ENCODE peak calls at places on chromosomes 4 and X, in five cellular contexts. H is HCT116, E is SK-N-SH, V is K562, F is HL-60. Y is an unnamed sample.

GRCh38 chr4:125365731-125366130 is 51.0 kb downstream of the FAT4 start:
- DNase-seq in H (no peak), E (no peak), F (no peak), V (no peak), Y (no peak)

GRCh38 chrX:105150557-105150956 is 69.9 kb downstream of the TEX13A start:
- DNase-seq in H (no peak), V (no peak), E (no peak), F (no peak), Y (no peak)

GRCh38 chrX:20265726-20266681 is 705 bp downstream of the RPS6KA3 start:
- DNase-seq in V (peak; percentile 21), E (peak; percentile 56), H (no peak), F (no peak), Y (peak; percentile 13)

GRCh38 chr4:54281060-54281781 is 52.1 kb downstream of the PDGFRA start:
- DNase-seq in V (no peak), F (no peak), E (no peak), H (no peak), Y (peak; percentile 11)

GRCh38 chr4:1512081-1512737 is 106.0 kb upstream of the NKX1-1 start:
- DNase-seq in F (no peak), V (no peak), H (no peak), E (no peak), Y (no peak)

GRCh38 chr4:73853246-73853704 is at the start of gene PF4V1:
- DNase-seq in E (no peak), V (no peak), F (no peak), H (no peak), Y (peak; percentile 59)

GRCh38 chr4:101326586-101326985 is 20.7 kb downstream of the PPP3CA start:
- DNase-seq in F (no peak), E (no peak), V (no peak), H (no peak), Y (no peak)

GRCh38 chr4:3838437-3839380 is 72.5 kb downstream of the ADRA2C start:
- DNase-seq in H (no peak), E (no peak), V (no peak), F (no peak), Y (no peak)

GRCh38 chr4:107854326-107855030 is 29.7 kb downstream of the SGMS2 start:
- DNase-seq in V (no peak), F (no peak), E (no peak), H (no peak), Y (no peak)

GRCh38 chrX:42992199-42992943 is 214.4 kb upstream of the PPP1R2C start:
- DNase-seq in F (no peak), V (no peak), H (no peak), E (no peak), Y (peak; percentile 53)

GRCh38 chrX:153725039-153725831 is 579 bp downstream of the ABCD1 start:
- DNase-seq in H (no peak), F (peak; percentile 32), V (no peak), E (no peak), Y (peak; percentile 38)

GRCh38 chr4:181822005-181822375 is 421.2 kb upstream of the TENM3 start:
- DNase-seq in H (no peak), F (no peak), E (peak; percentile 23), V (no peak), Y (no peak)

GRCh38 chr4:77194366-77194765 is 37.4 kb downstream of the CCNG2 start:
- DNase-seq in E (no peak), V (no peak), F (no peak), H (no peak), Y (no peak)

GRCh38 chr4:114479595-114479994 is 119.0 kb upstream of the UGT8 start:
- DNase-seq in F (no peak), E (no peak), H (no peak), V (no peak), Y (peak; percentile 23)

GRCh38 chr4:6658635-6659075 is 18.2 kb downstream of the MRFAP1 start:
- DNase-seq in V (no peak), E (no peak), H (no peak), F (no peak), Y (peak; percentile 72)

GRCh38 chrX:46477435-46477834 is 67.8 kb downstream of the ZNF674 start:
- DNase-seq in F (no peak), E (no peak), V (no peak), H (no peak), Y (no peak)

GRCh38 chr4:143626134-143626859 is 74.2 kb downstream of the FREM3 start:
- DNase-seq in H (no peak), V (no peak), E (no peak), F (no peak), Y (no peak)

GRCh38 chrX:153626863-153627674 is 19.9 kb upstream of the DUSP9 start:
- DNase-seq in V (peak; percentile 35), H (no peak), F (no peak), E (no peak), Y (no peak)

GRCh38 chr4:83110970-83111369 is 3.6 kb downstream of the PLAC8 start:
- DNase-seq in E (no peak), H (no peak), V (no peak), F (no peak), Y (no peak)

GRCh38 chr4:83107636-83108035 is 6.9 kb downstream of the PLAC8 start:
- DNase-seq in F (no peak), E (no peak), V (no peak), H (no peak), Y (no peak)

GRCh38 chr4:83109480-83110221 is 4.9 kb downstream of the PLAC8 start:
- DNase-seq in H (no peak), V (no peak), F (no peak), E (peak; percentile 77), Y (peak; percentile 78)

GRCh38 chr4:83110222-83110945 is 4.1 kb downstream of the PLAC8 start:
- DNase-seq in E (peak; percentile 82), H (peak; percentile 40), F (peak; percentile 88), V (peak; percentile 13), Y (peak; percentile 95)

DNA sequence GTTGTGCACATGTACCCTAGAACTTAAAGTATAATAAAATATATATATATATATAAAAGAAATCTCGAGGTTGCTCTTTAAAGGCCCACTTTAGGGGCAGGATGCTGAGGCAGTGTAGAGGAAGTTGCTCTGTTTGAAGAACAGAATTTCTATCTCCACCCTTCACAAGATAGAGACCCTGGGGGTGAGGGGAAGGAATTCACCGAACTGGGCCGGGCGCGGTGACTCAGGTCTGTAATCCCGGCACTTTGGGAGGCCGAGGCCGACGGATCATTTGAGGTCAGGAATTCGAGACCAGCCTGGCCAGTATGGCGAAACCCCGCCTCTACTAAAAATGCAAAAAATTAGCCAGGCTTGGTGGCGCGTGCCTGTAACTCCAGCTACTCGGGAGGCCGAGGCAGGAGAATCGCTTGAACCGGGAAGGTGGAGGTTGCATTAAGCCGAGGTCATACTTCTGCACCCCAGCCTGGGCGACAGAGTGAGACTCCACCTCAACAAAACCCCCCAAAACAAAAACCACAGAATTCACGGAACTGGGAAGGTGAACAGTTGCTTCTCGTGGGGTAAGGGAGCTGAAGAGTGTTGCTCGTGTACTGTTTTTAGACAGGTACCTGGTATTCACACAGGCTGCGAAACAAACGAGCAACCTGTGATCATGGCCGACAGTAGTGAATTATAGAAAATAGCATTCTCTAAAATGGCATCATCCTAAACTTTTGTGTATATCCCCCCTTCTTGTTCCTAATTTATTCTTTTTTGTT is 6.2 kb downstream of the PLAC8 start:
- DNase-seq in V (no peak), E (no peak), H (no peak), F (no peak), Y (peak; percentile 51)
- TF ChIP-seq POLR2AphosphoS5 in V (no peak), E (no peak), H (no peak), F (peak; percentile 59), Y (no peak)

GRCh38 chr4:185801471-185801870 is 10.5 kb downstream of the SORBS2 start:
- DNase-seq in F (no peak), E (no peak), H (no peak), V (no peak), Y (no peak)
- H3K27ac ChIP-seq in F (no peak overlapping the region), E (no peak overlapping the region), H (no peak overlapping the region), V (no peak overlapping the region), Y (no peak overlapping the region)

GRCh38 chr4:147954850-147955249 is 223.0 kb downstream of the ARHGAP10 start:
- DNase-seq in H (no peak), E (no peak), V (no peak), F (no peak), Y (no peak)

GRCh38 chr4:147955827-147956565 is 224.1 kb downstream of the ARHGAP10 start:
- DNase-seq in F (no peak), E (no peak), V (no peak), H (no peak), Y (no peak)

GRCh38 chr4:147950261-147950660 is 218.4 kb downstream of the ARHGAP10 start:
- DNase-seq in H (no peak), F (no peak), V (no peak), E (no peak), Y (no peak)

GRCh38 chr4:147948336-147948735 is 216.4 kb downstream of the ARHGAP10 start:
- DNase-seq in F (no peak), H (no peak), V (no peak), E (no peak), Y (no peak)

GRCh38 chr4:147950840-147951239 is 219.0 kb downstream of the ARHGAP10 start:
- DNase-seq in F (no peak), E (no peak), V (no peak), H (no peak), Y (no peak)
- TF ChIP-seq REST in F (no peak), E (no peak), V (no peak), H (no peak), Y (no peak)

GRCh38 chr4:153521995-153522799 is 56.0 kb downstream of the TMEM131L start:
- DNase-seq in E (no peak), H (no peak), F (no peak), V (no peak), Y (peak; percentile 62)
- TF ChIP-seq POLR2AphosphoS5 in E (no peak), H (no peak), F (peak; percentile 64), V (no peak), Y (no peak)

GRCh38 chrX:129682979-129683378 is 28.2 kb upstream of the APLN start:
- DNase-seq in H (no peak), V (no peak), E (no peak), F (no peak), Y (no peak)

GRCh38 chrX:129689881-129690280 is 35.1 kb upstream of the APLN start:
- DNase-seq in E (no peak), V (no peak), F (no peak), H (no peak), Y (no peak)

GRCh38 chrX:129690435-129690834 is 35.7 kb upstream of the APLN start:
- DNase-seq in H (no peak), V (no peak), F (no peak), E (no peak), Y (no peak)

GRCh38 chrX:129686422-129686948 is 31.7 kb upstream of the APLN start:
- DNase-seq in H (no peak), F (no peak), E (no peak), V (no peak), Y (no peak)

GRCh38 chrX:129688097-129688496 is 33.3 kb upstream of the APLN start:
- DNase-seq in E (no peak), H (no peak), V (no peak), F (no peak), Y (no peak)
- H3K27ac ChIP-seq in E (no peak overlapping the region), H (no peak overlapping the region), V (no peak overlapping the region), F (no peak overlapping the region), Y (no peak overlapping the region)